ENCODE peak calls at places on chromosomes 12 and 14, in nine cellular contexts. Q is nephron progenitor cell, V is OCI-LY7, X is ascending aorta, L is esophagus squamous epithelium, R is HFFc6, D is fibroblast of mammary gland, U is fibroblast of pulmonary artery, H is HL-60. C is an unnamed sample.

GRCh38 chr12:30329281-30329680 is 366.4 kb downstream of the IPO8 start:
- DNase-seq in X (no peak), U (peak), L (no peak), H (no peak), R (no peak), Q (no peak), D (no peak), V (no peak), C (no peak)

GRCh38 chr12:86711716-86712115 is 455.5 kb upstream of the MGAT4C start:
- DNase-seq in R (no peak), V (no peak), U (no peak), D (no peak), H (no peak), X (no peak), Q (no peak), L (no peak), C (no peak)

GRCh38 chr12:14901228-14901562 is 15.5 kb upstream of the MGP start:
- DNase-seq in H (no peak), X (no peak), U (no peak), V (no peak), L (no peak), R (no peak), D (no peak), Q (no peak), C (no peak)

GRCh38 chr12:123055281-123055766 is 74.8 kb downstream of the ARL6IP4 start:
- DNase-seq in X (no peak), D (no peak), R (no peak), L (no peak), U (no peak), Q (no peak), V (no peak), H (no peak), C (no peak)

GRCh38 chr12:108570743-108571603 is 8.6 kb downstream of the ISCU start:
- DNase-seq in R (peak), L (no peak), U (peak), X (no peak), H (peak), D (peak), Q (no peak), V (peak), C (no peak)

GRCh38 chr12:86827409-86827808 is 571.2 kb upstream of the MGAT4C start:
- DNase-seq in R (no peak), U (no peak), X (no peak), H (no peak), D (no peak), L (no peak), V (no peak), Q (no peak), C (no peak)

GRCh38 chr12:80936353-80936641 is 1.4 kb downstream of the LIN7A start:
- DNase-seq in X (no peak), D (no peak), H (no peak), R (peak), U (peak), Q (peak), V (no peak), L (no peak), C (no peak)

GRCh38 chr12:31558521-31558920 is 32.4 kb downstream of the DENND5B start:
- DNase-seq in R (peak), U (peak), V (no peak), H (no peak), X (no peak), D (peak), Q (no peak), L (no peak), C (no peak)

GRCh38 chr12:121697093-121697698 is 15.4 kb upstream of the TMEM120B start:
- DNase-seq in Q (no peak), H (no peak), L (no peak), V (peak), U (peak), X (no peak), R (peak), D (peak), C (no peak)

GRCh38 chr12:44668443-44668842 is 207.7 kb downstream of the NELL2 start:
- DNase-seq in H (no peak), U (no peak), D (no peak), V (no peak), L (no peak), Q (no peak), X (no peak), R (no peak), C (no peak)

GRCh38 chr14:42535397-42535796 is 928.7 kb downstream of the LRFN5 start:
- DNase-seq in H (no peak), R (no peak), V (no peak), X (no peak), D (no peak), U (no peak), L (no peak), Q (no peak), C (no peak)

GRCh38 chr14:20606190-20606901 is 15.2 kb upstream of the RNASE12 start:
- DNase-seq in R (peak), U (peak), D (peak), L (no peak), X (no peak), H (peak), Q (peak), V (no peak), C (no peak)

DNA sequence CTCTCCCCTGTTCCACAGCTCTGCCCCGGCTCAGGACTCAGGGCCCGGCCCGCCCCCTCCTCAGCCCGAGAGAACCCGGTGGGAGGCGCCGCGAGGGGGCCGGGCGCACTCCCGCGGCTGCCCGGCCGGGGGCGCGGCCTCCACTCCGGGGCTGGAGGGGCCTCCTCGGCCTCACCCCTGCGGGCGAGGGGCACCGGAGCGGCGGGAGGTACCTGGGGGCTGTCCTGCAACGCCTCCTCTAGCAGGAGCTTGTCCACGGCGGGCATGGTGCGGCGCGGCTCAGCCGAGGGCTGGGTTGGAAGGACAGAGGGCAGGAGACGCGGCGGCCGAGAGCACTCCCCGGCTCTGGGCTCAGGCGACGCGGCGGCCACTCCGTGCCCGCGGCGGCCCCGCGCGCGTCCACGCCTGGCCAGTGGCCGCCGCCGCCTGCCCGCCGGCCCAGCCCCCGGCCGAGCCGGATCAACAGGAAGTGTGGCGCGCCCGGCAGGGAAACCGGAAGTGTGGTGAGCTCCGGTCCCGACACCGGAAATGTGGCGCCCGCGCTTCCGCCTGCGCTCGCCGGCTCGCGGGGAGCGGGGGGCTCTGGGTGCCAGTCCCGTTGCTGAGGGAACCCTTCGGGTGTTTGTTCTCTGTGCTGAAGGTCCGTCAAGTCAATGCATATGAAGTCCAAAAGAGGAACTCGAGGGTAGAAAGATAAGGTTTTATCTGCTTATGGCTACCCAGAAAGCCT is at the start of gene APPL2:
- DNase-seq in L (peak), V (peak), D (peak), R (peak), Q (peak), H (peak), U (peak), X (peak), C (peak)
- TF ChIP-seq CTCF in L (peak), V (peak), D (no peak), R (peak), Q (peak), H (no peak), U (no peak), X (peak), C (no peak)

GRCh38 chr12:57993030-57993429 is 51.7 kb downstream of the ATP23 start:
- DNase-seq in X (no peak), L (no peak), Q (no peak), H (no peak), D (peak), V (no peak), U (no peak), R (peak), C (no peak)
- TF ChIP-seq CTCF in X (no peak), L (peak), Q (no peak), H (no peak), D (peak), V (no peak), U (no peak), R (peak), C (no peak)

DNA sequence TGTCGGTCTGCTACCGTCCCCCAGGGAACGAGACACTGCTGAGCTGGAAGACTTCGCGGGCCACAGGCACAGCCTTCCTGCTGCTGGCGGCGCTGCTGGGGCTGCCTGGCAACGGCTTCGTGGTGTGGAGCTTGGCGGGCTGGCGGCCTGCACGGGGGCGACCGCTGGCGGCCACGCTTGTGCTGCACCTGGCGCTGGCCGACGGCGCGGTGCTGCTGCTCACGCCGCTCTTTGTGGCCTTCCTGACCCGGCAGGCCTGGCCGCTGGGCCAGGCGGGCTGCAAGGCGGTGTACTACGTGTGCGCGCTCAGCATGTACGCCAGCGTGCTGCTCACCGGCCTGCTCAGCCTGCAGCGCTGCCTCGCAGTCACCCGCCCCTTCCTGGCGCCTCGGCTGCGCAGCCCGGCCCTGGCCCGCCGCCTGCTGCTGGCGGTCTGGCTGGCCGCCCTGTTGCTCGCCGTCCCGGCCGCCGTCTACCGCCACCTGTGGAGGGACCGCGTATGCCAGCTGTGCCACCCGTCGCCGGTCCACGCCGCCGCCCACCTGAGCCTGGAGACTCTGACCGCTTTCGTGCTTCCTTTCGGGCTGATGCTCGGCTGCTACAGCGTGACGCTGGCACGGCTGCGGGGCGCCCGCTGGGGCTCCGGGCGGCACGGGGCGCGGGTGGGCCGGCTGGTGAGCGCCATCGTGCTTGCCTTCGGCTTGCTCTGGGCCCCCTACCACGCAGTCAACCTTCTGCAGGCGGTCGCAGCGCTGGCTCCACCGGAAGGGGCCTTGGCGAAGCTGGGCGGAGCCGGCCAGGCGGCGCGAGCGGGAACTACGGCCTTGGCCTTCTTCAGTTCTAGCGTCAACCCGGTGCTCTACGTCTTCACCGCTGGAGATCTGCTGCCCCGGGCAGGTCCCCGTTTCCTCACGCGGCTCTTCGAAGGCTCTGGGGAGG is at the start of gene LTB4R:
- DNase-seq in H (peak), D (peak), R (peak), U (peak), X (no peak), L (no peak), V (peak), Q (no peak), C (no peak)
- TF ChIP-seq CTCF in H (no peak), D (no peak), R (peak), U (no peak), X (peak), L (peak), V (peak), Q (no peak), C (no peak)

DNA sequence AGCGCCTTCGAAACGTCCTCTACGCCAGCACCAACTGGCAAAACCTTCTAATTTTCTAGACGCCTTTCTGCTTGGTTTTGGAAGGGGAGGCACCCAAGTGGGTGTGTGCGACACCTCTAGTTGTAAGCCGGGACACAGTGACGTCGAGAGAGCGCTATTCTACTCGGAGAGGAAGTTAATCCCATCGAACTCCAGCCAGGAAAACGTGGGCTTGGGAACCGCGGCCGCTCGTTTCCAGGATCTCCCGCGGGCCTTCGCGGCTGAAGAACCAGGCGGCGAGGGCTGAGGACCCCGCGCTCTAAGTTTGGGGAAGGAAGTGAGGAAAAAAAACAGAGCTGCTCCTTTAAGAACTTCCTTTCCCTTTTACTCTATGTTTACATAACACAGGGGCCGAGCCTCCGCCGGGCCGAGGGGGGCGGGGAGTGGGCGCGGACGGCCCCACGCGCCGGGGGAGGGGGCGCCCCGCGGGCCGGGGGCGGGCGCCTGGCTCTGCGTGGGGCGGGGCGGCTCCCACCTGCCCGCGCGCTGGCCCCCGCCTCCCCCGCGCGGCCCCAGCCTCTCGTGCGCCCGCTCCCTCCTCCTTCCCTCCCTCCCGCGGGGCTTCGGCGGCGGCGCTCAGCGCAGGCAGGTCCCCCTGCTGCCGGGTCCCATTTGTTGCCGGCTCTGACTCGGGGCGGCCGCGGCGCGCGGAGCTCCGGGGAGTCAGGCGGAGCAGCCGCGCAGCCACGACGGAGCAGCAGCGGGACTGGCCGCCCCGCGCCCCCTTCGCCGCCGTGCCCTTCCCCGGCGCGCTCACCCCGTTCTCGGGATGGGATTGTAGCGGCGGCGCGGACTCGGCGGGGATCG is at the start of gene PELI2:
- DNase-seq in D (peak), L (peak), H (peak), U (peak), Q (peak), X (no peak), R (peak), V (peak), C (peak)
- TF ChIP-seq CTCF in D (no peak), L (peak), H (no peak), U (no peak), Q (no peak), X (no peak), R (peak), V (no peak), C (no peak)